ENCODE peak calls at places on chromosomes 6 and 20, in ten cellular contexts. L is H9, U is IMR-90, A is H1, R is adipocyte, N is colonic mucosa, E is neural progenitor cell, W is mammary epithelial cell, M is fibroblast of lung, D is GM23248. S is an unnamed sample.

GRCh38 chr20:7523288-7523687 is 417.0 kb downstream of the HAO1 start:
- DNase-seq in L (no peak), U (no peak), A (no peak), R (no peak), N (no peak), E (no peak), W (no peak), M (no peak), D (no peak), S (no peak)

GRCh38 chr6:82251942-82252341 is 4.4 kb upstream of the IBTK start:
- DNase-seq in L (no peak), U (peak), A (no peak), R (peak), N (no peak), E (peak), W (no peak), M (peak), D (peak), S (no peak)

GRCh38 chr6:33856655-33857054 is 52.9 kb upstream of the MLN start:
- DNase-seq in L (no peak), U (no peak), A (no peak), R (no peak), N (no peak), E (no peak), W (no peak), M (no peak), D (no peak), S (peak)

GRCh38 chr6:152135755-152136448 is 328.4 kb downstream of the ESR1 start:
- DNase-seq in L (no peak), U (no peak), A (no peak), R (no peak), N (no peak), E (no peak), W (no peak), M (no peak), D (no peak), S (no peak)

GRCh38 chr20:42276718-42277117 is 658.5 kb upstream of the CHD6 start:
- DNase-seq in L (no peak), U (no peak), A (no peak), R (no peak), N (no peak), E (peak), W (no peak), M (no peak), D (no peak), S (no peak)

GRCh38 chr20:21102691-21103311 is 3.4 kb downstream of the LINC00237 start:
- DNase-seq in L (peak), U (peak), A (no peak), R (peak), N (peak), E (peak), W (peak), M (no peak), D (peak), S (no peak)

GRCh38 chr6:32858194-32858593 is 4.2 kb downstream of the PSMB9 start:
- DNase-seq in L (no peak), U (no peak), A (no peak), R (no peak), N (no peak), E (no peak), W (no peak), M (no peak), D (no peak), S (no peak)

GRCh38 chr20:64140421-64140820 is 23.8 kb upstream of the MYT1 start:
- DNase-seq in L (no peak), U (no peak), A (no peak), R (no peak), N (no peak), E (no peak), W (no peak), M (no peak), D (no peak), S (no peak)

GRCh38 chr6:17239260-17239659 is 41.9 kb upstream of the RBM24 start:
- DNase-seq in L (no peak), U (no peak), A (no peak), R (no peak), N (no peak), E (no peak), W (no peak), M (no peak), D (no peak), S (no peak)

GRCh38 chr6:45697605-45698004 is 318.1 kb downstream of the CLIC5 start:
- DNase-seq in L (no peak), U (peak), A (no peak), R (peak), N (no peak), E (peak), W (peak), M (peak), D (peak), S (no peak)

GRCh38 chr6:127146935-127147334 is 28.5 kb downstream of the RSPO3 start:
- DNase-seq in L (peak), U (peak), A (peak), R (peak), N (no peak), E (no peak), W (peak), M (peak), D (peak), S (no peak)

GRCh38 chr6:81909981-81910910 is 157.8 kb upstream of the TENT5A start:
- DNase-seq in L (no peak), U (peak), A (no peak), R (no peak), N (no peak), E (no peak), W (no peak), M (peak), D (no peak), S (no peak)

GRCh38 chr20:4135385-4136077 is 120.2 kb upstream of the RNF24 start:
- DNase-seq in L (peak), U (peak), A (peak), R (peak), N (peak), E (no peak), W (peak), M (peak), D (peak), S (no peak)

GRCh38 chr20:62461157-62461556 is 14.6 kb downstream of the GATA5 start:
- DNase-seq in L (no peak), U (no peak), A (no peak), R (no peak), N (no peak), E (no peak), W (no peak), M (no peak), D (no peak), S (no peak)

GRCh38 chr6:90953405-90954161 is 366.7 kb upstream of the MAP3K7 start:
- DNase-seq in L (no peak), U (no peak), A (no peak), R (no peak), N (no peak), E (no peak), W (no peak), M (no peak), D (no peak), S (no peak)

GRCh38 chr20:56393133-56393472 is 658 bp downstream of the CSTF1 start:
- DNase-seq in L (no peak), U (no peak), A (no peak), R (peak), N (no peak), E (no peak), W (peak), M (no peak), D (peak), S (peak)

GRCh38 chr20:63696628-63697356 is at the start of gene TNFRSF6B:
- DNase-seq in L (no peak), U (no peak), A (no peak), R (no peak), N (no peak), E (no peak), W (no peak), M (no peak), D (peak), S (no peak)

GRCh38 chr6:72182337-72183246 is 296.2 kb downstream of the RIMS1 start:
- DNase-seq in L (peak), U (peak), A (peak), R (peak), N (peak), E (peak), W (peak), M (peak), D (peak), S (no peak)

GRCh38 chr6:98847767-98848538 is 13.6 kb downstream of the POU3F2 start:
- DNase-seq in L (peak), U (no peak), A (no peak), R (peak), N (no peak), E (peak), W (no peak), M (no peak), D (no peak), S (no peak)

GRCh38 chr6:34110610-34111009 is 35.3 kb downstream of the GRM4 start:
- DNase-seq in L (no peak), U (no peak), A (no peak), R (no peak), N (no peak), E (no peak), W (no peak), M (no peak), D (no peak), S (no peak)

GRCh38 chr6:14743465-14744211 is 502.2 kb upstream of the JARID2 start:
- DNase-seq in L (no peak), U (peak), A (no peak), R (peak), N (no peak), E (no peak), W (peak), M (peak), D (peak), S (peak)

GRCh38 chr6:20335872-20336271 is 65.8 kb upstream of the E2F3 start:
- DNase-seq in L (no peak), U (no peak), A (no peak), R (no peak), N (no peak), E (no peak), W (no peak), M (no peak), D (no peak), S (no peak)

GRCh38 chr6:82408952-82409421 is 45.4 kb downstream of the TPBG start:
- DNase-seq in L (no peak), U (peak), A (no peak), R (peak), N (no peak), E (no peak), W (peak), M (peak), D (peak), S (no peak)

GRCh38 chr6:150998992-150999975 is 133.8 kb downstream of the MTHFD1L start:
- DNase-seq in L (no peak), U (no peak), A (no peak), R (peak), N (no peak), E (no peak), W (no peak), M (peak), D (peak), S (no peak)

GRCh38 chr6:126957721-126958120 is 160.8 kb upstream of the RSPO3 start:
- DNase-seq in L (no peak), U (no peak), A (no peak), R (peak), N (no peak), E (no peak), W (no peak), M (no peak), D (no peak), S (no peak)

GRCh38 chr6:45477278-45477677 is 99.5 kb upstream of the SUPT3H start:
- DNase-seq in L (no peak), U (no peak), A (no peak), R (no peak), N (no peak), E (no peak), W (peak), M (no peak), D (no peak), S (no peak)

GRCh38 chr6:57147955-57148858 is 23.9 kb upstream of the BAG2 start:
- DNase-seq in L (no peak), U (no peak), A (no peak), R (no peak), N (no peak), E (no peak), W (no peak), M (no peak), D (no peak), S (peak)

GRCh38 chr6:1525364-1526038 is 84.2 kb upstream of the FOXC1 start:
- DNase-seq in L (no peak), U (peak), A (no peak), R (no peak), N (no peak), E (no peak), W (no peak), M (no peak), D (no peak), S (no peak)

GRCh38 chr6:53813096-53813495 is 18.3 kb downstream of the LRRC1 start:
- DNase-seq in L (no peak), U (no peak), A (no peak), R (no peak), N (peak), E (no peak), W (no peak), M (no peak), D (no peak), S (no peak)

GRCh38 chr6:17115251-17116089 is 13.6 kb downstream of the STMND1 start:
- DNase-seq in L (no peak), U (peak), A (no peak), R (peak), N (no peak), E (no peak), W (peak), M (peak), D (peak), S (no peak)

GRCh38 chr6:111052171-111052570 is 35.1 kb upstream of the SLC16A10 start:
- DNase-seq in L (no peak), U (no peak), A (no peak), R (no peak), N (no peak), E (no peak), W (no peak), M (no peak), D (no peak), S (no peak)

GRCh38 chr6:111047244-111047643 is 40.1 kb upstream of the SLC16A10 start:
- DNase-seq in L (no peak), U (no peak), A (no peak), R (no peak), N (no peak), E (no peak), W (no peak), M (no peak), D (no peak), S (no peak)

DNA sequence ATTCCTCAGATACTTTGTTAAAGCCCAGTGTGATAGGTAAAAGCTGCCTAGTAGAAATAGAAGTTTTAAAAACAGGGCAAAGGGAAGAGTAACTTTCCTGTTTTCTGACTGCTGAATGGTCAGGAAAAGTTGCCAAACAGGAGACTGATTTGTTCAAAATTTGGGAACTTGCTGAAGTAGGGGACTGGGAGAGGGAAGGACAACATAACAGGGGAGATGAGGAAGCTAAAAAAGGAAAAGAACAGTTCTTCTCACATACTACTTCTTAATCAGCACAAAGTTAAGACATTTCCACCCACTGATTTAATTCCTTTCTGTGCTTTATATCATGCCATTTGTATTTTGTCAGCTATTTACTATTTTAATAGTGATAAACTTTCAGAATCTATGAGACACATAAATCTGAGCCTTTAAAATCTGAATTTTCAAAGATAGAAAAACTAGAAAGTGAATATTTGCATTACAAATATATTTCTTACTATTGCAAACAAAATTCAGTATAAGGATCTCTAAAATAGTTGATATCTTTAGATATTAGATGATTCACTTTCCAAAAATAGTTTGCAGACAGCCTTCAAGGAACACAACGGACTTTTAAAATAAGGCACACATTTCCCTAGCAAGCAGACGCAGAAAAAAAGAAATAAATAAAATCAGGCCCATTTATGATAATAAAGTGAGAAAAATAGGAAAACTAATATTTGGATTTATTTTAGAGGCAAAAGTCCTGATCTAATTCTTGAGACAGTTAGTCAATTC is 36.9 kb upstream of the SLC16A10 start:
- DNase-seq in L (no peak), U (no peak), A (no peak), R (no peak), N (no peak), E (no peak), W (no peak), M (no peak), D (no peak), S (no peak)
- H3K9ac ChIP-seq in L (no peak), U (no peak), A (no peak), R (peak), N (no peak), E (no peak), W (no peak), M (no peak), D (no peak), S (no peak)

GRCh38 chr6:135796884-135797283 is 54.6 kb upstream of the PDE7B start:
- DNase-seq in L (no peak), U (peak), A (no peak), R (no peak), N (no peak), E (no peak), W (no peak), M (peak), D (peak), S (no peak)
- H3K9ac ChIP-seq in L (no peak), U (no peak), A (no peak), R (no peak), N (no peak), E (no peak), W (no peak), M (no peak), D (no peak), S (no peak)

DNA sequence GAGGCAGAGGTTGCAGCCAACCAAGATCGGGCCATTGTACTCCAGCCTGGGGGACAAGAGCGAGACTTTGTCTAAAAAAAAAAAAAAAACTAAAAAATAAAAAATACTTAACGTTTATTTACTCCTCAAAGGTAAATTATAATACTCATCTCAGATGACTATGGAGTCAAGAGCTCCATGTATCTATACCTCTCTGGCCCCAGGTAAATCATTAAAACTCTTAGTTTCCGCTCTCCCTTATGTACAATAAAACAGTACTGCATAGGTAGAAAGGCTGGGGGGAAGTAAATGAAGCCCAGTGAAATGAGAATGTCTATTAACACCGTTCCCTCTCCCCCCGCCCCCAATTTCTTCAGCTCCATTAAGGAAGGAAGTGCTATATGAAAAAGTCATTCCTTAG is 1.2 kb downstream of the SRSF12 start:
- DNase-seq in L (no peak), U (no peak), A (no peak), R (no peak), N (no peak), E (no peak), W (no peak), M (no peak), D (no peak), S (no peak)
- H3K9ac ChIP-seq in L (peak), U (no peak), A (no peak), R (peak), N (no peak), E (no peak), W (no peak), M (no peak), D (no peak), S (no peak)

GRCh38 chr6:137894779-137895385 is 27.8 kb downstream of the TNFAIP3 start:
- DNase-seq in L (no peak), U (peak), A (no peak), R (peak), N (no peak), E (no peak), W (peak), M (no peak), D (peak), S (no peak)
- H3K9ac ChIP-seq in L (no peak), U (no peak), A (no peak), R (peak), N (no peak), E (no peak), W (no peak), M (no peak), D (peak), S (no peak)

GRCh38 chr6:36550473-36551000 is 3.3 kb upstream of the STK38 start:
- DNase-seq in L (no peak), U (no peak), A (no peak), R (no peak), N (no peak), E (no peak), W (no peak), M (no peak), D (no peak), S (no peak)
- H3K9ac ChIP-seq in L (no peak), U (no peak), A (no peak), R (no peak), N (no peak), E (no peak), W (no peak), M (no peak), D (no peak), S (no peak)

GRCh38 chr6:160812097-160812496 is 110.1 kb downstream of the PLG start:
- DNase-seq in L (no peak), U (no peak), A (no peak), R (no peak), N (no peak), E (no peak), W (no peak), M (no peak), D (no peak), S (no peak)
- H3K9ac ChIP-seq in L (no peak), U (no peak), A (no peak), R (no peak), N (no peak), E (no peak), W (no peak), M (no peak), D (no peak), S (no peak)